ENCODE peak calls at places on chromosome X, in six cellular contexts. G, L, B, V, U and F are unnamed samples.

GRCh38 chrX:37361596-37361995 is 12.4 kb downstream of the PRRG1 start:
- DNase-seq in U (no peak), G (peak), B (peak), L (no peak), V (no peak), F (no peak)

GRCh38 chrX:20746690-20747089 is 480.0 kb upstream of the RPS6KA3 start:
- DNase-seq in G (no peak), U (no peak), V (no peak), B (no peak), L (no peak), F (no peak)

GRCh38 chrX:97234471-97235097 is 350.9 kb downstream of the RPA4 start:
- DNase-seq in G (no peak), L (no peak), V (no peak), U (no peak), B (peak), F (no peak)

GRCh38 chrX:11787564-11787963 is 29.5 kb downstream of the MSL3 start:
- DNase-seq in U (peak), B (peak), L (peak), V (peak), G (peak), F (peak)

GRCh38 chrX:154890990-154891639 is 5.0 kb downstream of the F8A1 start:
- DNase-seq in B (no peak), V (no peak), G (no peak), U (no peak), L (no peak), F (no peak)

GRCh38 chrX:28920554-28920953 is 333.3 kb downstream of the IL1RAPL1 start:
- DNase-seq in G (peak), L (peak), V (no peak), U (no peak), B (peak), F (no peak)

GRCh38 chrX:46626566-46626965 is 53.0 kb downstream of the CHST7 start:
- DNase-seq in L (no peak), V (no peak), U (no peak), B (no peak), G (no peak), F (no peak)

GRCh38 chrX:130393451-130394074 is 8.1 kb upstream of the GPR119 start:
- DNase-seq in V (no peak), U (peak), G (peak), B (peak), L (peak), F (peak)

GRCh38 chrX:1391707-1392375 is at the start of gene SLC25A6:
- DNase-seq in U (peak), B (peak), G (peak), V (peak), L (peak), F (peak)

GRCh38 chrX:9352683-9353430 is 112.0 kb upstream of the TBL1X start:
- DNase-seq in G (peak), U (no peak), B (peak), V (no peak), L (no peak), F (no peak)

GRCh38 chrX:74537011-74537390 is 77.4 kb downstream of the RLIM start:
- DNase-seq in V (no peak), U (no peak), G (peak), L (peak), B (no peak), F (peak)

GRCh38 chrX:30488092-30488491 is 89.5 kb downstream of the TASL start:
- DNase-seq in L (no peak), G (peak), U (no peak), V (no peak), B (peak), F (peak)

GRCh38 chrX:154373340-154374306 is 811 bp downstream of the FLNA start:
- DNase-seq in V (no peak), B (peak), L (peak), G (peak), U (peak), F (peak)

GRCh38 chrX:45134775-45135174 is 65.9 kb downstream of the DIPK2B start:
- DNase-seq in V (no peak), G (no peak), B (no peak), U (no peak), L (no peak), F (no peak)

GRCh38 chrX:68286076-68286475 is 147.2 kb downstream of the OPHN1 start:
- DNase-seq in U (no peak), B (peak), V (no peak), L (no peak), G (peak), F (no peak)

GRCh38 chrX:28099166-28099565 is 117.9 kb upstream of the DCAF8L1 start:
- DNase-seq in L (no peak), B (no peak), U (no peak), G (no peak), V (no peak), F (no peak)

GRCh38 chrX:22203186-22203585 is 69.5 kb upstream of the CBLL2 start:
- DNase-seq in G (no peak), V (no peak), L (no peak), U (no peak), B (no peak), F (no peak)

GRCh38 chrX:22202251-22202650 is 70.5 kb upstream of the CBLL2 start:
- DNase-seq in L (no peak), G (no peak), U (no peak), V (no peak), B (no peak), F (no peak)

GRCh38 chrX:22206781-22207180 is 65.9 kb upstream of the CBLL2 start:
- DNase-seq in G (no peak), B (no peak), U (no peak), L (no peak), V (no peak), F (no peak)
- H2BK15ac ChIP-seq in G (no peak), B (no peak), U (no peak), L (no peak), V (no peak), F (no peak)

GRCh38 chrX:150982235-150982785 is 825 bp upstream of the HMGB3 start:
- DNase-seq in L (no peak), B (no peak), G (no peak), U (no peak), V (no peak), F (no peak)
- H2AK5ac ChIP-seq in L (no peak), B (no peak), G (no peak), U (no peak), V (no peak), F (no peak)

DNA sequence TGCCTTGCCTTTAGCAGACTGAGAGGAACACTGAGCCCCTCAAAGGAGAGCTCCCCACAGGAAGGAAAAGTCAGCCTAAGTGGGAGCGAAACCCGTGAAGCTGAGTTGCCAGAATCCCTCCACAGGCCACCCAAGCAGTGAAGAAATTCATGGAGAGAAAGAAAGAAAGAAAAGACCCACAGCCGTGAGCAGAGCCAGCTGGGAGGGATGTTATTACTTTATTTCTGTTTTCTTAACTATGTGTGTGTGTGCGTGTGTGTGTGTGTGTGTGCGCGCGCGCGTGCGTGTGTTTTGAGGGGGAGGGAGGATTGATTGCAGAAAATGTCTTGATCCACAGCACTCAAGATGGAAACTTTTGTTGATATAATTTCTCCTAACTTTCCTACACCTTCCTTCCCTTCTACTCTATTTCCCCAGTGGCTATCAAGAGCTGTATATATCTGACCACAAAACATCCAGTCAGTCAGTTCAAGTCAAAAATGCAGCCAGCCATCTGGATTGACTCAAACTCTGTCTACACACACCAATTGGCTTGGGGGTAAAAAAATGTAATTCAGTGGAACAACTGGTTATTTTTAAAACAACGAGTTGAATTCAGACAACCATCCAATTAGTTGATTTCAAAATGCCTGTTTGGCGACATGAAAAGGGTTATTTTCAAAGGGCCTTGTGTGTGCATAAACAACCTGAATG is 13.8 kb upstream of the GPC3 start:
- DNase-seq in L (no peak), V (no peak), G (no peak), U (no peak), B (peak), F (no peak)
- H2BK120ac ChIP-seq in L (no peak), V (no peak), G (no peak), U (no peak), B (no peak), F (no peak)

GRCh38 chrX:41304178-41304577 is 29.8 kb upstream of the DDX3X start:
- DNase-seq in U (no peak), L (peak), B (no peak), V (no peak), G (no peak), F (no peak)
- H2BK15ac ChIP-seq in U (no peak), L (no peak), B (no peak), V (no peak), G (no peak), F (no peak)

DNA sequence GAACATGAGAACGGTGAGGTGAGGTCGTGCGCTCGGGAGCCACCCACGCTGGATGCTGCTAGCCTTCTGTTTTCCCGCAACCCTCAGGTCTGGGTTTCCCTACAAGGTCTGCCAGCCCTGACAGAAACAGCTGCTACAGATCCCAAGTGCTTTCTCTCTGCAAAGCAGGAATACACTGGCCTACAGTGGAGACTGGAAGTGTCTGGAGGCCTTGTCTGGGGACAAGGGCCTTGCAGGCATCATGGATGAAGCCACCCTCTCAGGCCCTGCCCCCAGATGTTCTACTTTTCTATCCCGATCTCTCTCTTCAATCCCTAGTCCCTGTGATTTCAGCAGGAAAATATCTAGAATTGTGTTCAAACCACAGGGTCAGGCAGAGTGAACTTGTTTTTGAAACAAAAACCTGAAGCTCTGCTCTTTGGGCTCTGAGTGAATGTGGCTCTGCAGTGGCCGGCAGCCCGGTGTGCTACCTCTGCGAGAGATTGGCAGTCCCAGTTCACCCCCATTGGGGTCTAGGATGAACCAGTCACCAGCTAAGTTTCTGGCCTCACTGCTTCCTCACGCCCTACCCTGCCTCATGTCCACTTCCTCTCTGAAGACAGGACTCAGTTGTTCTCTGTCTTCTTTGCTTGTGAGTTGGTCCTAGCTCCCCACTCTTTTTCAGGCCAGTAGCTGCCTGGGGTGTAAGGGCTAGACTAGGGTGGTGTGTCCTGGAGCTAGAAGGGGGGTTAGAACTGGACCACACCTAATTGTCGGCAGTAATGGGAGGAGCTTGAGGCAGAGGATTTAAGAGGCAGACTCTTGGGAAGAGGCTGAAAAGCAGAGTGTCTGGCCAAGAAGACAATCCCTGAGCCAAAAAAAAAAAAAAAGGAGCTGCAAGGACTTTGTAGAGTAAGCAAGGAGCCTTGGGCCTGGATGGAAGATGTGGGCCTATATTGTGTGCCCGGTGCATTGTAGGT is 89.5 kb downstream of the RTL5 start:
- DNase-seq in B (peak), U (no peak), L (no peak), G (peak), V (no peak), F (no peak)
- H2AK5ac ChIP-seq in B (no peak), U (no peak), L (no peak), G (no peak), V (no peak), F (no peak)